ENCODE peak calls at places on chromosomes 12 and 14, in ten cellular contexts. V is activated CD4-positive, alpha-beta T cell treated with anti-CD3 and anti-CD28 coated beads, Interleukin-2, amount 50 U/mL, for 4 hours; O is memory B cell; N is GM23338; L is stimulated activated CD4-positive, alpha-beta T cell treated with anti-CD3 and anti-CD28 coated beads, TNF-alpha, amount 100 ng/mL, for 4 hours; U is NCI-H774; J is HAP-1; I is MM.1S; G is HT1080; C is activated effector memory CD4-positive, alpha-beta T cell treated with Interleukin-2 at 50 U/mL for 16 hours. A is an unnamed sample.

GRCh38 chr12:59973515-59973914 is 377.7 kb downstream of the SLC16A7 start:
- DNase-seq in U (no peak), J (no peak), O (no peak), I (no peak), L (no peak), V (no peak), N (no peak), C (no peak), G (peak), A (no peak)

GRCh38 chr14:25056688-25057078 is 6.7 kb upstream of the STXBP6 start:
- DNase-seq in J (no peak), U (no peak), V (no peak), C (no peak), I (no peak), N (no peak), O (no peak), G (peak), L (no peak), A (no peak)

GRCh38 chr12:80299976-80300375 is 144.1 kb upstream of the PTPRQ start:
- DNase-seq in L (no peak), I (peak), N (no peak), O (no peak), V (no peak), C (no peak), U (no peak), J (no peak), G (no peak), A (no peak)

GRCh38 chr14:95490727-95491451 is 25.6 kb downstream of the SYNE3 start:
- DNase-seq in V (no peak), O (no peak), G (peak), I (no peak), J (no peak), L (no peak), C (no peak), N (no peak), U (no peak), A (no peak)

GRCh38 chr12:111435661-111436201 is 30.0 kb downstream of the SH2B3 start:
- DNase-seq in I (no peak), O (no peak), N (no peak), J (no peak), L (no peak), V (no peak), G (peak), C (no peak), U (no peak), A (no peak)

GRCh38 chr12:97940629-97941028 is 478.0 kb downstream of the RMST start:
- DNase-seq in V (no peak), J (no peak), L (no peak), U (no peak), O (no peak), N (peak), G (peak), I (no peak), C (no peak), A (no peak)

GRCh38 chr14:21902561-21903199 is 229.1 kb upstream of the OR4E1 start:
- DNase-seq in V (peak), O (no peak), U (no peak), N (no peak), L (no peak), C (peak), I (no peak), J (peak), G (no peak), A (no peak)

GRCh38 chr14:105474478-105475268 is at the start of gene CRIP2:
- DNase-seq in L (no peak), I (no peak), N (peak), U (peak), G (no peak), C (no peak), O (peak), V (no peak), J (peak), A (no peak)

GRCh38 chr14:101184104-101184455 is 280.6 kb upstream of the RTL1 start:
- DNase-seq in I (no peak), C (no peak), G (no peak), J (no peak), L (no peak), N (no peak), U (no peak), V (no peak), O (no peak), A (no peak)

GRCh38 chr12:27779416-27779815 is 617 bp upstream of the KLHL42 start:
- DNase-seq in C (no peak), V (no peak), G (no peak), L (no peak), U (no peak), N (peak), O (peak), I (peak), J (peak), A (no peak)

GRCh38 chr14:87508333-87508732 is 484.6 kb downstream of the GALC start:
- DNase-seq in O (no peak), L (no peak), I (no peak), N (no peak), G (peak), C (no peak), U (no peak), J (no peak), V (no peak), A (no peak)